ENCODE peak calls at places on chromosomes 6 and 20, in five cellular contexts. One of them, this sample, is unnamed.

GRCh38 chr20:14235355-14235754 is 102.1 kb downstream of the FLRT3 start:
- DNase-seq in cardiac muscle cell: no peak
- DNase-seq in naive B cell: no peak
- DNase-seq in astrocyte: peak
- DNase-seq in effector memory CD8-positive, alpha-beta T cell: no peak
- DNase-seq in this sample: no peak

GRCh38 chr6:21869085-21869771 is 275.7 kb downstream of the SOX4 start:
- DNase-seq in cardiac muscle cell: no peak
- DNase-seq in naive B cell: no peak
- DNase-seq in astrocyte: no peak
- DNase-seq in effector memory CD8-positive, alpha-beta T cell: no peak
- DNase-seq in this sample: no peak

GRCh38 chr6:38114976-38115632 is 295.6 kb downstream of the ZFAND3 start:
- DNase-seq in cardiac muscle cell: no peak
- DNase-seq in naive B cell: no peak
- DNase-seq in astrocyte: no peak
- DNase-seq in effector memory CD8-positive, alpha-beta T cell: no peak
- DNase-seq in this sample: no peak

GRCh38 chr6:27575594-27576361 is 102.9 kb upstream of the ZNF184 start:
- DNase-seq in cardiac muscle cell: no peak
- DNase-seq in naive B cell: no peak
- DNase-seq in astrocyte: peak
- DNase-seq in effector memory CD8-positive, alpha-beta T cell: no peak
- DNase-seq in this sample: no peak

GRCh38 chr20:19809487-19809886 is 51.4 kb downstream of the RIN2 start:
- DNase-seq in cardiac muscle cell: no peak
- DNase-seq in naive B cell: no peak
- DNase-seq in astrocyte: no peak
- DNase-seq in effector memory CD8-positive, alpha-beta T cell: no peak
- DNase-seq in this sample: no peak

GRCh38 chr6:35727935-35728662 is 8.7 kb upstream of the ARMC12 start:
- DNase-seq in cardiac muscle cell: peak
- DNase-seq in naive B cell: peak
- DNase-seq in astrocyte: peak
- DNase-seq in effector memory CD8-positive, alpha-beta T cell: peak
- DNase-seq in this sample: peak

GRCh38 chr6:92777146-92777740 is 642.1 kb downstream of the EPHA7 start:
- DNase-seq in cardiac muscle cell: peak
- DNase-seq in naive B cell: no peak
- DNase-seq in astrocyte: peak
- DNase-seq in effector memory CD8-positive, alpha-beta T cell: no peak
- DNase-seq in this sample: no peak

GRCh38 chr6:121523628-121524027 is 88.2 kb downstream of the GJA1 start:
- DNase-seq in cardiac muscle cell: no peak
- DNase-seq in naive B cell: no peak
- DNase-seq in astrocyte: peak
- DNase-seq in effector memory CD8-positive, alpha-beta T cell: no peak
- DNase-seq in this sample: no peak

GRCh38 chr6:87846446-87846845 is 144.4 kb upstream of the AKIRIN2 start:
- DNase-seq in cardiac muscle cell: no peak
- DNase-seq in naive B cell: no peak
- DNase-seq in astrocyte: no peak
- DNase-seq in effector memory CD8-positive, alpha-beta T cell: no peak
- DNase-seq in this sample: no peak

GRCh38 chr6:158043586-158044524 is 62.2 kb downstream of the SYNJ2 start:
- DNase-seq in cardiac muscle cell: peak
- DNase-seq in naive B cell: no peak
- DNase-seq in astrocyte: no peak
- DNase-seq in effector memory CD8-positive, alpha-beta T cell: no peak
- DNase-seq in this sample: peak

GRCh38 chr20:3223937-3224680 is 14.8 kb downstream of the ITPA start:
- DNase-seq in cardiac muscle cell: no peak
- DNase-seq in naive B cell: no peak
- DNase-seq in astrocyte: no peak
- DNase-seq in effector memory CD8-positive, alpha-beta T cell: no peak
- DNase-seq in this sample: no peak

GRCh38 chr6:169640347-169640972 is 61.4 kb downstream of the WDR27 start:
- DNase-seq in cardiac muscle cell: no peak
- DNase-seq in naive B cell: no peak
- DNase-seq in astrocyte: no peak
- DNase-seq in effector memory CD8-positive, alpha-beta T cell: no peak
- DNase-seq in this sample: no peak